ENCODE peak calls at places on chromosomes 13 and 19, in nine cellular contexts. D is A549, A is WERI-Rb-1, M is GM12865, F is fibroblast of pulmonary artery, G is heart left ventricle, I is fibroblast of villous mesenchyme, T is IMR-90, X is neural progenitor cell. P is an unnamed sample.

GRCh38 chr19:28905996-28906395 is 307.0 kb downstream of the UQCRFS1 start:
- DNase-seq in X (no peak), D (no peak), G (no peak), T (peak; percentile 88), M (no peak), A (no peak), F (peak; percentile 6), I (no peak), P (no peak)

GRCh38 chr13:41284512-41285288 is 21.3 kb upstream of the MTRF1 start:
- DNase-seq in F (peak; percentile 88), D (peak; percentile 60), I (peak; percentile 61), M (no peak), X (no peak), A (no peak), T (peak; percentile 88), G (no peak), P (peak; percentile 45)

GRCh38 chr19:48239582-48240141 is 16.1 kb downstream of the CARD8 start:
- DNase-seq in A (no peak), D (no peak), I (no peak), X (no peak), G (no peak), F (no peak), T (peak; percentile 51), M (no peak), P (no peak)

GRCh38 chr19:55642153-55643002 is 1.1 kb upstream of the ZNF581 start:
- DNase-seq in D (no peak), F (no peak), A (no peak), G (no peak), I (peak; percentile 31), X (peak; percentile 57), M (peak; percentile 49), T (no peak), P (peak; percentile 29)

GRCh38 chr13:91381371-91381770 is 17.1 kb upstream of the GPC5 start:
- DNase-seq in X (peak; percentile 28), T (peak; percentile 28), M (peak; percentile 51), F (peak; percentile 41), G (no peak), A (peak; percentile 54), D (no peak), I (peak; percentile 5), P (no peak)

GRCh38 chr19:57302020-57302465 is 18.2 kb upstream of the ZNF543 start:
- DNase-seq in X (no peak), I (peak; percentile 92), G (no peak), T (peak; percentile 95), D (no peak), M (no peak), A (no peak), F (peak; percentile 97), P (peak; percentile 95)

GRCh38 chr19:24159707-24160106 is 72.7 kb downstream of the ZNF254 start:
- DNase-seq in M (peak; percentile 0), I (peak; percentile 7), F (peak; percentile 24), T (peak; percentile 17), A (peak; percentile 11), G (no peak), X (no peak), D (no peak), P (peak; percentile 43)

GRCh38 chr13:48110930-48111721 is 16.2 kb upstream of the MED4 start:
- DNase-seq in D (no peak), A (no peak), M (no peak), X (no peak), I (peak; percentile 13), T (no peak), G (no peak), F (peak; percentile 65), P (no peak)

GRCh38 chr13:32253911-32254399 is 61.2 kb downstream of the ZAR1L start:
- DNase-seq in M (no peak), D (no peak), A (no peak), G (no peak), T (no peak), X (no peak), F (no peak), I (no peak), P (no peak)

GRCh38 chr13:32256243-32256642 is 58.9 kb downstream of the ZAR1L start:
- DNase-seq in X (no peak), G (no peak), F (no peak), A (no peak), D (no peak), M (no peak), I (no peak), T (no peak), P (no peak)

GRCh38 chr13:32255744-32256120 is 59.4 kb downstream of the ZAR1L start:
- DNase-seq in I (no peak), F (peak; percentile 53), T (peak; percentile 76), M (no peak), G (no peak), D (no peak), X (no peak), A (no peak), P (no peak)

GRCh38 chr13:32254416-32254815 is 60.7 kb downstream of the ZAR1L start:
- DNase-seq in G (no peak), A (no peak), F (no peak), X (no peak), M (no peak), I (no peak), D (no peak), T (no peak), P (no peak)

DNA sequence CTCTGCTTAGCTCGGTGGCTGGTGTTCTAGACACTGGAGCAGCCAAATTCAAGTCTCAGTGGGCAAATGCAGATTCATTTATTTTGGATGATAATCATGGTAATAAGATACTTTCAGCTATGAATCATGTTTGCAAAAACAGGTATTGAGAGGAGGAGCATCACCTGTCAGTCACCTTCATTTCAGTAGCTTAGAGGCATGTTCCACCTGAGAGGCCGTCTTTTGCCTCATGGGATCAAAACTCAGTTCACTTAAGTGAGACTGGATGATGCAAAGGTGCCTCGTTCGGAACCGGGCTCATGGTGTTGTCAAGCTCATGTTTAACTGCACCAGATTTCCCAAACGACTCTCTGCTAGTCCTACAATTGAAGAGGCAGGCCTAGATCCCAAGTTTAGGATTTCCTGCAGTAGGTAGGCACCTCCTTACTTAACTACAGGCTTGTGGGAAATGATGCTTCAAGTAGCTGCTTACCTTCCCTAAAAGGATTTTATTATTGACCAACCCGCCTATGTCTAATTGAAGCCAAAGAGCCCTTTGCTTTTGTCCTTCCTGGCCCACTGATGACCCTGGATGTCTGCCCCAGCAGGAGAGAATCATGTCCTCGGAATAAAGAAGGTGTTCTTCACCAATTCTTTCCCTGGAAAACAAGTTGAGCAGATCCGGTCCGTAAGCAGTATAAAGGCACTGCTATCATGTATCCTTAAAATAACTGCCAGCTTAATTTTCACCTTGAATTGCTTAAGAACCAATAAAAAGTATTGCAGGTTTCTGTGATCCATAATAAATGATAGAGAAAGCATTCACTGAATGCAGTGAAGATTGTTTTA is 60.0 kb downstream of the ZAR1L start:
- DNase-seq in X (no peak), I (no peak), F (no peak), A (no peak), G (no peak), D (no peak), M (no peak), T (no peak), P (no peak)
- H3K4me3 ChIP-seq in X (no peak overlapping the region), I (no peak overlapping the region), F (no peak overlapping the region), A (no peak overlapping the region), G (peak overlapping the region; percentile 55), D (no peak overlapping the region), M (no peak overlapping the region), T (no peak overlapping the region), P (no peak overlapping the region)

DNA sequence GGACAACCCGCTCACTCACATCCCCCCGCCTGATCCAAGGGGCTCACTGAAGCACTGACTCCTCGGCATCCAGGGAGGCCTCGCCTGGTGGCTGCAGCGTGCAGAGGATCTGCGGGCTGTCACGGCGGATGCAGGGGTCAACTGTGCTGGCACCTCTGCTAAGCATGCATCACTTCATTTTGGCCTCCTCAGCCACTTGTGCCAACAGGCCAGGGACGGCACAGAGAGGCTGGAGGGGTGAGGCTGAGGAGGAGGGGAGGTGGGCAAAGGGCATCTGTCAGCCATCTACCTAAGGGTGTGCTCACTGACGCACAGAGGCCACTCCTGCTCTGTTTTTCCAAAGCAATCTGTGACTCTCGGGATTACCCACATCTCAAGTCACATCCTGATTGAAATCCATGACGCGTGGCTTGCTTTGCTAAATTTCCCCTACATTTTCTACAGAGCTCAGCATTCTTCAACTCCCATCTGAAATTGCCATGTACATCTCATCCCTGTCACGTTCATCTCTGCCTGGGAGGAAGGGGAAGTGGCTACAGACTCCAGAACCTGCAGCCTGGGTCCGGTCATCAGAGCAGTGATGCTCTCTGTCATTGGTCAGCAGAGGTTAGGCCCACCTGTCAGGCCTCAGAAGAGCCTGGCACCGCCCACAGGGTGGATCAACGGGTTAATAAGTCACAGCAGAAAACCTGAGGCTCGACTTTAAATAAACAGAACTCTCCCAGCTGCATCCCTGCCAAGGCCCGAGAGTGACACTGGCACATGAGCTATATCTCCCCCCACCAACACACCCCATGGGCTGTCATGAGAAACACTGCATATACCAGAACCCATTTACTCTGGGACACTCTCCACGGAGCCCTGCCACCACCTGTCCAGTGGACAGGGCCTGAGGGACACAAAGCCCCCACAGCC is 17.6 kb downstream of the ELL start:
- DNase-seq in M (no peak), X (no peak), I (no peak), A (peak; percentile 26), D (no peak), F (no peak), G (no peak), T (no peak), P (no peak)
- H3K4me3 ChIP-seq in M (no peak overlapping the region), X (no peak overlapping the region), I (no peak overlapping the region), A (no peak overlapping the region), D (no peak overlapping the region), F (no peak overlapping the region), G (no peak overlapping the region), T (no peak overlapping the region), P (no peak overlapping the region)

GRCh38 chr19:50513746-50514345 is at the start of gene ASPDH:
- DNase-seq in F (no peak), A (no peak), T (no peak), X (peak; percentile 50), D (no peak), M (no peak), I (no peak), G (peak; percentile 21), P (no peak)

GRCh38 chr19:50511069-50511822 is at the start of gene JOSD2:
- DNase-seq in A (peak; percentile 99), I (peak; percentile 100), M (peak; percentile 100), X (peak; percentile 100), F (peak; percentile 100), D (peak; percentile 99), G (peak; percentile 99), T (peak; percentile 99), P (peak; percentile 99)

GRCh38 chr19:50510700-50511068 is 307 bp downstream of the JOSD2 start:
- DNase-seq in M (no peak), G (no peak), I (no peak), F (no peak), T (no peak), D (no peak), X (no peak), A (no peak), P (no peak)

GRCh38 chr19:50512999-50513745 is 541 bp downstream of the ASPDH start:
- DNase-seq in I (no peak), X (no peak), A (no peak), D (no peak), F (no peak), M (no peak), T (no peak), G (peak; percentile 14), P (no peak)

DNA sequence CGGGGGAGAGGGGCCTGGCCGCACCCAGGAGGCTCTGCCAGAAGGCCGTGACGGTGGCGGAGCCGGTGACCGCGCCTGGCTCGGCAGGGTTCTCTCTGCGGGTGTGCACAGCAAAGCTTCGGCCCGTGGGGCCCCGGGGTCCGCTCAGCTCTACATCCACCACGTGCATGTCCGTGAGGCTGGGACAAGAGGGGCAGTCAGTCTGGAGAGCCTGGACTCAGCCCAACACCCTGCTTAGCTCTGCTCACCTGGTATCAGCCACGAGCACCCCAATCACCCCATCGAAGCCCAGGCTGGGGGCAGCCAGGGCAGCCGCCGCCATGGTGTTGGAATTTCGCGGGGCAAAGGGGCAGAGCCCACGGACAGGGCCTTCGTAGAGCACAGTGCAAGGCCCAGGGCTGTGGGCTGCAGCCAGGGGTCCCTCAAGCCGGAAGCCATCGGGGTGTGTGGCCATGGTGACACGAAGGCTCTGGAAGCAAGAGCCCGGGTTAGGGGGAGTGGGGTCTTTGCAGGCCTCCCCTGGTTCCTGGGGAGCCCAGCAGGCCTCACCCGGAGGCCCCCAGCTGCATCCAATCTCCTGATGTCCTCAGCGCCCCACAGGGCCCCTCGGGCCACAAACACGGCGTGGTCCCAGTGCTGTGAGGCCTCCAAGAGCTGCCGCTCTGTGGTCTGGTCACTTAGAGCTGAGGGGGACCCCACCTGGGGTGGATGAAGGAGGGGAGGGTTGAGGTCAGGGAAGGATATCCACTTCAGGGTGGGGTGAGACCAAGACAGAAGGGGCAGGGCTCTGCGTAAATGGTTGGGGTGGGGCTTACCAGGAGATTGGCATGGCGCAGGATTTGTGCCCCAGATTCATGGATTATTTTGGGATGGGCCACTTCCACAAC is 1.4 kb downstream of the ASPDH start:
- DNase-seq in M (no peak), D (no peak), F (no peak), T (no peak), X (no peak), I (no peak), G (peak; percentile 72), A (no peak), P (no peak)
- H3K4me3 ChIP-seq in M (peak overlapping the region; percentile 95), D (peak overlapping the region; percentile 76), F (peak overlapping the region; percentile 95), T (no peak overlapping the region), X (no peak overlapping the region), I (peak overlapping the region; percentile 95), G (peak overlapping the region; percentile 89), A (no peak overlapping the region), P (peak overlapping the region; percentile 65)

DNA sequence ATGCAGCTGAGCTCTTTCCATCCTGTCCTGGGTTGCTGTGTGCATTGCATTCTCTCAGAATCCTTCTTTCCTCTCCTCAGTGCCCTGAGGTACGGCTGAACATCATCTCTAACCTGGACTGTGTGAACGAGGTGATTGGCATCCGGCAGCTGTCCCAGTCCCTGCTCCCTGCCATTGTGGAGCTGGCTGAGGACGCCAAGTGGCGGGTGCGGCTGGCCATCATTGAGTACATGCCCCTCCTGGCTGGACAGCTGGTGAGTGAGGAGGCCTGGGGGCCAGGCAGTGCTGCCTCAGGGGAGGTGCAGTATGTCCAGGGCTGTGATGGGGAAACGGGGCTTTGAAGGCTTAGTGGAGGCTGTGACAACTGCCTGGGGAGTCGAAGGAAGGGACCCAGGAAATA is 29.8 kb downstream of the PPP2R1A start:
- DNase-seq in M (no peak), X (no peak), F (no peak), T (no peak), I (no peak), D (no peak), G (no peak), A (no peak), P (no peak)
- H3K4me3 ChIP-seq in M (no peak overlapping the region), X (no peak overlapping the region), F (no peak overlapping the region), T (no peak overlapping the region), I (no peak overlapping the region), D (no peak overlapping the region), G (no peak overlapping the region), A (no peak overlapping the region), P (no peak overlapping the region)